ENCODE peak calls at places on chromosomes 2 and 18, in six cellular contexts. Q is mucosa of gallbladder, H is cardiac septum, T is T follicular helper cell, J is NCI-H526 treated with DMSO at 0.1 percent for 48 hours, X is KBM-7. N is an unnamed sample.

GRCh38 chr2:235567842-235568241 is 74.0 kb downstream of the AGAP1 start:
- DNase-seq in J (no peak), X (no peak), T (no peak), Q (no peak), H (no peak), N (no peak)

GRCh38 chr2:172097557-172098131 is 5.1 kb downstream of the DLX2 start:
- DNase-seq in H (no peak), J (no peak), Q (no peak), T (no peak), X (no peak), N (no peak)

GRCh38 chr2:18611184-18611583 is 21.8 kb upstream of the NT5C1B start:
- DNase-seq in X (no peak), H (no peak), J (no peak), T (no peak), Q (no peak), N (no peak)

GRCh38 chr2:226644342-226644957 is 155.2 kb downstream of the IRS1 start:
- DNase-seq in X (no peak), H (no peak), J (no peak), Q (no peak), T (no peak), N (no peak)

GRCh38 chr2:240189686-240190085 is 49.2 kb upstream of the OTOS start:
- DNase-seq in T (no peak), X (no peak), J (no peak), H (peak), Q (no peak), N (no peak)

GRCh38 chr2:75155115-75155514 is 44.2 kb downstream of the TACR1 start:
- DNase-seq in T (no peak), H (no peak), X (no peak), J (no peak), Q (no peak), N (no peak)

GRCh38 chr18:50986360-50987087 is 18.7 kb downstream of the ELAC1 start:
- DNase-seq in Q (no peak), X (no peak), H (no peak), T (no peak), J (no peak), N (no peak)

GRCh38 chr2:238256594-238257104 is 16.8 kb upstream of the HES6 start:
- DNase-seq in X (peak), H (no peak), Q (peak), T (peak), J (peak), N (peak)

N was measured in testis.